ENCODE peak calls at places on chromosomes 4 and X, in five cellular contexts. F is EL; S is progenitor cell of endocrine pancreas; L is stimulated activated CD4-positive, alpha-beta T cell treated with anti-CD3 and anti-CD28 coated beads, Interleukin-2, amount 100 ng/mL, for 48 hours; N is AG08396. M is an unnamed sample.
A peak's percentile ranks its signal among the peaks of the same experiment; 100 is the strongest.

GRCh38 chrX:101395789-101396188 is 5.0 kb downstream of the RPL36A start:
- DNase-seq in L (no peak), S (no peak), N (no peak), F (no peak), M (no peak)

GRCh38 chr4:9996319-9997110 is 24.8 kb downstream of the SLC2A9 start:
- DNase-seq in F (peak; percentile 34), L (no peak), N (no peak), S (no peak), M (no peak)

GRCh38 chr4:56386091-56386490 is 1.2 kb downstream of the AASDH start:
- DNase-seq in F (no peak), S (no peak), L (no peak), N (no peak), M (no peak)

GRCh38 chrX:13761606-13762005 is 27.1 kb downstream of the OFD1 start:
- DNase-seq in F (no peak), N (no peak), S (no peak), L (no peak), M (peak; percentile 54)

GRCh38 chr4:76601791-76602190 is 166.8 kb downstream of the SHROOM3 start:
- DNase-seq in S (no peak), N (no peak), L (no peak), F (no peak), M (no peak)

GRCh38 chr4:180757927-180758326 is 1485.3 kb upstream of the TENM3 start:
- DNase-seq in L (no peak), N (no peak), S (no peak), F (no peak), M (peak; percentile 23)

GRCh38 chr4:85681194-85681803 is 206.3 kb downstream of the ARHGAP24 start:
- DNase-seq in F (peak; percentile 74), N (peak; percentile 45), S (no peak), L (no peak), M (no peak)

GRCh38 chr4:14984452-14984851 is 17.8 kb upstream of the CPEB2 start:
- DNase-seq in F (no peak), N (no peak), L (no peak), S (no peak), M (no peak)

GRCh38 chr4:13762126-13762525 is 134.6 kb upstream of the BOD1L1 start:
- DNase-seq in L (no peak), N (peak; percentile 22), F (no peak), S (no peak), M (no peak)

GRCh38 chrX:1581132-1581531 is 10.3 kb upstream of the AKAP17A start:
- DNase-seq in S (no peak), L (peak; percentile 92), N (no peak), F (peak; percentile 55), M (peak; percentile 63)

GRCh38 chrX:43679778-43680177 is 23.7 kb downstream of the MAOA start:
- DNase-seq in F (peak; percentile 25), S (no peak), N (no peak), L (no peak), M (no peak)

GRCh38 chr4:155179216-155179615 is 29.2 kb upstream of the NPY2R start:
- DNase-seq in N (no peak), F (no peak), L (no peak), S (no peak), M (no peak)

GRCh38 chr4:1511441-1512041 is 105.3 kb upstream of the NKX1-1 start:
- DNase-seq in L (peak; percentile 24), F (peak; percentile 28), N (peak; percentile 77), S (no peak), M (peak; percentile 79)

GRCh38 chr4:90187148-90187884 is 60.1 kb downstream of the CCSER1 start:
- DNase-seq in S (no peak), F (no peak), N (no peak), L (no peak), M (no peak)

GRCh38 chr4:1746265-1746691 is 25.0 kb downstream of the TACC3 start:
- DNase-seq in S (peak; percentile 98), F (peak; percentile 67), N (peak; percentile 89), L (peak; percentile 84), M (peak; percentile 92)

GRCh38 chr4:98181815-98182214 is 38.5 kb upstream of the STPG2 start:
- DNase-seq in F (peak; percentile 12), S (no peak), N (peak; percentile 10), L (no peak), M (peak; percentile 10)

GRCh38 chrX:46574941-46575381 is 1.4 kb downstream of the CHST7 start:
- DNase-seq in L (no peak), N (no peak), S (peak; percentile 24), F (peak; percentile 31), M (no peak)

GRCh38 chr4:142124874-142125273 is 488.5 kb downstream of the IL15 start:
- DNase-seq in N (no peak), L (no peak), S (no peak), F (no peak), M (no peak)

GRCh38 chrX:105375816-105376215 is 155.3 kb upstream of the TEX13A start:
- DNase-seq in S (no peak), F (no peak), L (no peak), N (no peak), M (no peak)